ENCODE peak calls at places on chromosomes 16 and 17, in ten cellular contexts. J, Y, X, U, M, C, Z, G, Q and P are unnamed samples.

GRCh38 chr16:50289950-50290764 is 23.8 kb downstream of the ADCY7 start:
- ATAC-seq in J (no peak), Y (no peak), X (no peak), U (no peak), M (no peak), C (no peak), Z (no peak), G (no peak), Q (no peak), P (no peak)

GRCh38 chr16:31393056-31393455 is at the start of gene ITGAD:
- ATAC-seq in J (no peak), Y (no peak), X (no peak), U (no peak), M (no peak), C (no peak), Z (no peak), G (no peak), Q (no peak), P (no peak)

GRCh38 chr16:48256579-48257177 is 9.3 kb upstream of the ABCC11 start:
- ATAC-seq in J (no peak), Y (no peak), X (no peak), U (no peak), M (no peak), C (no peak), Z (no peak), G (no peak), Q (no peak), P (no peak)

GRCh38 chr16:78310196-78310595 is 210.7 kb downstream of the WWOX start:
- ATAC-seq in J (no peak), Y (no peak), X (no peak), U (no peak), M (no peak), C (no peak), Z (no peak), G (no peak), Q (no peak), P (no peak)

GRCh38 chr17:235831-236640 is 54.6 kb upstream of the DOC2B start:
- ATAC-seq in J (no peak), Y (no peak), X (no peak), U (no peak), M (no peak), C (no peak), Z (no peak), G (no peak), Q (no peak), P (no peak)

GRCh38 chr16:27973678-27974077 is 89.8 kb downstream of the GSG1L start:
- ATAC-seq in J (no peak), Y (no peak), X (no peak), U (no peak), M (no peak), C (no peak), Z (no peak), G (no peak), Q (no peak), P (no peak)

GRCh38 chr17:9261059-9262029 is 240.0 kb downstream of the NTN1 start:
- ATAC-seq in J (no peak), Y (no peak), X (no peak), U (no peak), M (no peak), C (no peak), Z (no peak), G (no peak), Q (no peak), P (no peak)

GRCh38 chr17:82754297-82755208 is 2.7 kb downstream of the TBCD start:
- ATAC-seq in J (no peak), Y (no peak), X (no peak), U (no peak), M (no peak), C (no peak), Z (no peak), G (no peak), Q (no peak), P (peak)

GRCh38 chr17:56292628-56293027 is 139.4 kb downstream of the ANKFN1 start:
- ATAC-seq in J (no peak), Y (no peak), X (no peak), U (no peak), M (no peak), C (no peak), Z (no peak), G (no peak), Q (peak), P (no peak)

GRCh38 chr17:15133143-15133542 is 132.0 kb downstream of the PMP22 start:
- ATAC-seq in J (no peak), Y (no peak), X (no peak), U (no peak), M (no peak), C (no peak), Z (no peak), G (no peak), Q (no peak), P (no peak)

GRCh38 chr16:2829501-2830354 is at the start of gene ZG16B:
- ATAC-seq in J (no peak), Y (no peak), X (no peak), U (no peak), M (peak), C (no peak), Z (no peak), G (peak), Q (no peak), P (peak)

GRCh38 chr17:7237761-7238417 is 1.4 kb downstream of the PHF23 start:
- ATAC-seq in J (peak), Y (peak), X (peak), U (peak), M (peak), C (peak), Z (peak), G (peak), Q (peak), P (peak)

GRCh38 chr16:48946687-48947370 is 334.8 kb downstream of the CBLN1 start:
- ATAC-seq in J (no peak), Y (no peak), X (peak), U (peak), M (peak), C (peak), Z (no peak), G (peak), Q (no peak), P (no peak)

GRCh38 chr17:58367462-58367861 is 15.5 kb upstream of the SUPT4H1 start:
- ATAC-seq in J (no peak), Y (no peak), X (peak), U (no peak), M (no peak), C (no peak), Z (no peak), G (no peak), Q (no peak), P (no peak)

GRCh38 chr17:39717660-39718059 is 12.7 kb downstream of the MIEN1 start:
- ATAC-seq in J (no peak), Y (no peak), X (no peak), U (no peak), M (peak), C (no peak), Z (no peak), G (no peak), Q (no peak), P (no peak)

GRCh38 chr16:65745-66144 is 6.7 kb downstream of the RHBDF1 start:
- ATAC-seq in J (peak), Y (peak), X (peak), U (peak), M (peak), C (peak), Z (peak), G (peak), Q (peak), P (peak)

GRCh38 chr16:80902306-80903154 is 98.1 kb upstream of the CDYL2 start:
- ATAC-seq in J (no peak), Y (no peak), X (no peak), U (no peak), M (no peak), C (no peak), Z (no peak), G (no peak), Q (no peak), P (no peak)

GRCh38 chr16:10600792-10601443 is 20.5 kb upstream of the EMP2 start:
- ATAC-seq in J (peak), Y (no peak), X (peak), U (peak), M (peak), C (peak), Z (no peak), G (peak), Q (no peak), P (peak)

GRCh38 chr17:2120550-2121335 is 65.8 kb downstream of the HIC1 start:
- ATAC-seq in J (no peak), Y (no peak), X (no peak), U (no peak), M (no peak), C (no peak), Z (no peak), G (no peak), Q (no peak), P (no peak)

GRCh38 chr17:81630274-81630673 is 6.6 kb downstream of the NPLOC4 start:
- ATAC-seq in J (no peak), Y (no peak), X (no peak), U (no peak), M (no peak), C (no peak), Z (no peak), G (no peak), Q (no peak), P (no peak)

GRCh38 chr17:79878346-79878745 is 39.1 kb upstream of the CBX4 start:
- ATAC-seq in J (no peak), Y (no peak), X (no peak), U (no peak), M (no peak), C (no peak), Z (no peak), G (no peak), Q (no peak), P (no peak)